ENCODE peak calls at places on chromosomes 16 and 17, in nine cellular contexts. P, F, W, S, I, Y, E, O and V are unnamed samples.

GRCh38 chr16:69565611-69566436 is at the start of gene NFAT5:
- DNase-seq in P (peak), F (peak), W (peak), S (peak), I (peak), Y (peak), E (peak), O (peak), V (peak)

GRCh38 chr17:36731806-36732205 is 130.4 kb downstream of the MRM1 start:
- DNase-seq in P (no peak), F (no peak), W (no peak), S (no peak), I (no peak), Y (no peak), E (no peak), O (no peak), V (no peak)

GRCh38 chr17:45170976-45171337 is 9.3 kb downstream of the HEXIM2 start:
- DNase-seq in P (peak), F (no peak), W (peak), S (no peak), I (peak), Y (no peak), E (peak), O (peak), V (peak)

GRCh38 chr17:8430966-8431365 is 4.7 kb upstream of the NDEL1 start:
- DNase-seq in P (peak), F (no peak), W (no peak), S (no peak), I (peak), Y (no peak), E (no peak), O (peak), V (peak)

GRCh38 chr17:413706-414440 is 61.3 kb upstream of the RPH3AL start:
- DNase-seq in P (no peak), F (no peak), W (no peak), S (no peak), I (no peak), Y (no peak), E (no peak), O (no peak), V (no peak)

GRCh38 chr16:89256651-89257254 is 39.2 kb downstream of the ZNF778 start:
- DNase-seq in P (peak), F (peak), W (peak), S (no peak), I (peak), Y (no peak), E (peak), O (peak), V (no peak)

GRCh38 chr16:75267631-75268264 is 16.3 kb upstream of the BCAR1 start:
- DNase-seq in P (peak), F (peak), W (peak), S (no peak), I (peak), Y (no peak), E (peak), O (peak), V (no peak)

GRCh38 chr17:41190328-41190727 is 641 bp downstream of the KRTAP9-1 start:
- DNase-seq in P (no peak), F (no peak), W (no peak), S (no peak), I (no peak), Y (no peak), E (no peak), O (no peak), V (no peak)

GRCh38 chr16:3243882-3244281 is 8.9 kb upstream of the ZNF200 start:
- DNase-seq in P (no peak), F (no peak), W (no peak), S (no peak), I (no peak), Y (no peak), E (no peak), O (no peak), V (no peak)

GRCh38 chr17:76840443-76840767 is 27.8 kb upstream of the MGAT5B start:
- DNase-seq in P (no peak), F (peak), W (no peak), S (peak), I (no peak), Y (no peak), E (no peak), O (no peak), V (no peak)

GRCh38 chr16:74922150-74923138 is 62.5 kb downstream of the WDR59 start:
- DNase-seq in P (no peak), F (no peak), W (no peak), S (no peak), I (peak), Y (no peak), E (no peak), O (peak), V (no peak)

GRCh38 chr16:819336-819735 is 18.8 kb upstream of the GNG13 start:
- DNase-seq in P (no peak), F (no peak), W (no peak), S (no peak), I (no peak), Y (no peak), E (no peak), O (no peak), V (no peak)

GRCh38 chr17:9810100-9810949 is 11.6 kb downstream of the GSG1L2 start:
- DNase-seq in P (no peak), F (no peak), W (no peak), S (no peak), I (no peak), Y (no peak), E (no peak), O (no peak), V (no peak)

GRCh38 chr17:44159519-44160210 is 10.8 kb upstream of the ASB16 start:
- DNase-seq in P (no peak), F (peak), W (no peak), S (no peak), I (peak), Y (no peak), E (no peak), O (no peak), V (no peak)

DNA sequence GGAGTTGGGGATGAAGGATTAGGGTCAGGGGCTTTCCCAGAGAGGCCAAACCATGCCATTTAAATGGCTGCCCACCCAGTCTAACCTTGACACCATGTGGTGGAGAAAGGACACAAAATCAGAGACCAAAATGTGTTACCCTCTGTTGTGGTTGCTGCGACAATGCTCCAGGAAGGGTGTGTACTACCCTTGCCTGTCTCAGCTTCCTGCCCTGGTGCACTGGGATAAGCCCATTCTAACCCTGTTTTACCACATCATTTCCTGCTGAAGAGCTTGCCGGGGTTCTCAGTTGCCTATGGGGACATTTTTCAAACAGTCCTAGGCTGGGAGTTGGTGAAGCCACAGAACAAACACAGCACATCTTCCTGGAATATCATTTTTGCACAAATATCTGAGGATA is 4.9 kb downstream of the OR4D1 start:
- DNase-seq in P (no peak), F (no peak), W (no peak), S (no peak), I (no peak), Y (no peak), E (no peak), O (no peak), V (no peak)
- H3K4me3 ChIP-seq in P (no peak), F (no peak), W (no peak), S (no peak), I (no peak), Y (no peak), E (no peak), O (no peak), V (no peak)

GRCh38 chr17:47925677-47925987 is 15.7 kb upstream of the PNPO start:
- DNase-seq in P (no peak), F (no peak), W (no peak), S (no peak), I (no peak), Y (no peak), E (no peak), O (no peak), V (no peak)

GRCh38 chr17:47931848-47932247 is 9.5 kb upstream of the PNPO start:
- DNase-seq in P (no peak), F (no peak), W (no peak), S (no peak), I (no peak), Y (no peak), E (no peak), O (no peak), V (no peak)

GRCh38 chr17:47928415-47928814 is 13.0 kb upstream of the PNPO start:
- DNase-seq in P (no peak), F (no peak), W (no peak), S (no peak), I (no peak), Y (no peak), E (no peak), O (no peak), V (no peak)

GRCh38 chr17:47927821-47928400 is 13.5 kb upstream of the PNPO start:
- DNase-seq in P (no peak), F (no peak), W (no peak), S (no peak), I (no peak), Y (no peak), E (no peak), O (no peak), V (no peak)

GRCh38 chr17:47929218-47930000 is 12.0 kb upstream of the PNPO start:
- DNase-seq in P (no peak), F (no peak), W (no peak), S (no peak), I (no peak), Y (no peak), E (no peak), O (no peak), V (no peak)
- H3K27ac ChIP-seq in P (no peak), F (no peak), W (no peak), S (no peak), I (no peak), Y (no peak), E (peak), O (no peak), V (no peak)

DNA sequence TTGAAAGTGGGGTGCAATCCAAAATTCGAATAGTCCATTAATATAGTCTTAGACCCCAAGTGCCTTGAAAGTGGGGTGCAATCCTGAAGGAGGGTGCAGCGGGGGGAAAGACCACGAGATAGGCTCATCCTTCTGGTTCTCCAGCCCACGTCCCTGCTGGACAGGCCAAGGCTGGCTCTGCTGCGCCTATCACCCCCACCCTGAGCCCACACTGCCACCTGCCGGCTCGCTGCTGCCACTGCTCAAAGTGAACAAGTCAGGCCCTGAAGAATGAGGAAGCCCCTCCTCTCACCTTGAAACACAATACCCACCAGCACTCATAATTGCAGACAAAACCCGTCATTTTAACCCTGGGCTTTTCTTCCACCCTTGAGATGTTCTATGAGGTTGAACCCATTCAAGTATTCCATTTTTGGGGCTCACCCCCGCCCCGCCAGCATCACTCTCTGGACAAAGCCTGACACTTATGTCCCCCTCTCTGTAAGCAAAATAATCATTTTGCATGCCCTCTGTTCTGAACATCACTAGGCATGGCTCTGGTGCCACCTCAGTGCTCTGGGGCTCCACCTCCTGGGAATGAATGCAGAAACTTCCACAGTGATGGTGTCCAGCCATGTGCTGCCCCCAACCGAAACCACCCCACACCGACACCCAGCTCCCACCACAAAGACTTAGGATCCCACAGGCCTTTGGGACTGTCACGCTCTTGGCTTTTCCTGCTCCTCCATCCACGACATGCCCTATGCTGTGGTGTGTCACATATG is 56.8 kb downstream of the BEAN1 start:
- DNase-seq in P (peak), F (peak), W (peak), S (peak), I (peak), Y (no peak), E (peak), O (peak), V (no peak)
- H3K4me3 ChIP-seq in P (no peak), F (no peak), W (no peak), S (no peak), I (no peak), Y (no peak), E (no peak), O (no peak), V (no peak)

DNA sequence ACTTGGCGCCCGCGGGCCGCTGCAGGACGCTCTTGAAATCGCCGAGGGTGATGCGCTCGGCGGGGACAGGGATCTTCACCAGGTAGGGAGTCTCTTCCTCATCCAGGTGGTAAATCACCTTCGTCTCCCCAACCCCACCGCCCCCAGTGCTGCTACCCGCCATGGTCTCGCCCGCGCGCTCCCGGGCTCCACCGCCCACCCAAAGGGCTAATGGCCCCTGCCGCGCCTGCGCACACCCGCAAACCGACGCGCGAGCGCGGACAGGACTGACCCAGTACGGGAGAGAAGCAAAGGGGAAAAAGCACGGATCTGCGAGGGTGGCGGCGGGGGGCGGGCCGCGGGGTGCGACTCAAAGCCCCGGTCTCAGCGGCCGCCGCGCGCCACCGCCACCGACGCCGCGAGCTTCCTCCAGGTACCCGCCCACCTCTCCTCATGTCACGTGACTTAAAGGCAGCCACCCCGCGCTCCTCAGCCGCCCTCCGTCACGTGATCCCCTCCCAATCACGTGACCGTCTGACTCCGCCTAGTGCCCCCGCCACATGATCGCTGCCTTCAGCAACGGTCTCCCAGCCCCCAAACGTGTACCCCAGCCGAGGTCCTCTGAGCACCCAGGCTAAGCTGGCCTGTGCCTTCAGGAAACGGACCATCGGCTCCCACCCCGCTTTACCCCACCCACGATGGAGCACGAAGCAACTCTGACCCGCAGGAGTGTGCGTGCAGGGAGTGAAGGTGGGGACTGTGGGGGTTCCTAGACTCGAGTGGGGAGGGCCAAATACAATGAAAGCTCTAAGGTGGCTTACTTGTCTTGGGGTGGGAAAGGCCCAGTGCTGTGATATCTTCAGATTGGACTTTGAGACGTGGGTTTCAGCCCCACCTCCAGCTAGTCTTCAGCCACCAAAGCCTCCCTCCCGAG is at the start of gene DVL2:
- DNase-seq in P (peak), F (peak), W (peak), S (peak), I (peak), Y (peak), E (peak), O (peak), V (peak)
- H3K27ac ChIP-seq in P (peak), F (peak), W (peak), S (peak), I (peak), Y (peak), E (peak), O (peak), V (peak)

DNA sequence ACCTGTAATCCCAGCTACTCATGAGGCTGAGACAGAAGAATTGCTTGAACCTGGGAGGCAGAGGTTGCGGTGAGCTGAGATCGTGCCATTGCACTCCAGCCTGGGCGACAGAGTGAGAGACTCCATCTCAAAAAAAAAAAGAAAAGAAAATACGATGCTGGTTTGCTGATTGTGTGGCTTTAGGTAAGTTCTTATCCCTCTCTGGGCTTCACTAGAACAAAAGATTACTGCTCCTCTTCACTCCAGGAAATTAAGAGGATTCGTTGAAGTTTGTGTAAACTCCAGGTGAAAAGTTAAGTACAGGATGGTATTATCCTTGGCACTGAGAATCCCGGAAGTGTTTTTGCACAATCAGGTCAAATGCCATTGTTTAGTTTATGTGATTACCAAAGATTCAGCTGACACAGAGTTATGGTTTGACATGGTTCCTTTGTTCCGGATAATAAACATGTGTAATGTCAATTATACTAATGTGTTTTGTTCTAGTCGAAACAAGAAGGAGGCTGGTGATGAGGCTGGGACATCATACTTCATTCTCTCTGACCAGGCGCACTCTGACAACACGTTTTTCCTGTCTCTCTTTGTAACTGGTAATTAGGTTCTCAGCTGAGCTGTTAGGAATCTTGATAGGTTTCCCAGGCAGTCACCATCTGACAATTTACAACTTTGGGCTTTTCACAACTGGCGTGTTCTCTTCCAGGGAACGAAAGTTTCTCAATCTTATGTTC is 10.9 kb upstream of the TAOK1 start:
- DNase-seq in P (peak), F (no peak), W (peak), S (no peak), I (no peak), Y (no peak), E (peak), O (no peak), V (no peak)
- H3K4me3 ChIP-seq in P (no peak), F (no peak), W (no peak), S (no peak), I (no peak), Y (no peak), E (no peak), O (no peak), V (no peak)

DNA sequence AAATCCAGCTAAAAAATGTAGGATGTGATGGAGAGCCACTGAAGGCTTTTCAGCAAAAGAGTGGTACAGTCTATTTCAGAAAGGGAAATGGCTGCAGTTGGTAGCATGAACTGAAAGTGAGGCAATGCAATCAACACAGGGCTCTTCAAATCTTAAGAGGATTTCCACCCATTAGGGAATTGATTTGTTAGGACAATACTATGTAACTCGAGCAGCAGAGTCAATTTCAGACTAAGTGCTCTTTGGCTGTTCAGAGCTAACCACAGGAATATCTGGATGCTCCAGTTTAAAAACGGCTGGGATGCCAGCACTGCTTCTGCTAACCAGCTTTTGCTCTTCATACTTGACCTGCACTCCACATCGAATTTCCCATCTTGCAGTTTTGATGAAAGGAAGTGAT is 24.6 kb downstream of the CACNG1 start:
- DNase-seq in P (no peak), F (peak), W (no peak), S (no peak), I (peak), Y (no peak), E (no peak), O (peak), V (no peak)
- H3K27ac ChIP-seq in P (no peak), F (no peak), W (no peak), S (no peak), I (no peak), Y (no peak), E (no peak), O (no peak), V (no peak)